ENCODE peak calls at places on chromosomes 16 and 17, in eight cellular contexts. Y is lower leg skin; O is dorsolateral prefrontal cortex; S is choroid plexus epithelial cell; M is cardiac fibroblast; N is pancreas; J is effector memory CD4-positive, alpha-beta T cell; Z is ovary. I is an unnamed sample.

GRCh38 chr17:50122945-50123344 is 7.0 kb downstream of the SAMD14 start:
- DNase-seq in Y (no peak), O (no peak), S (no peak), M (no peak), N (no peak), J (no peak), Z (no peak), I (no peak)

GRCh38 chr16:10611825-10612342 is 31.5 kb upstream of the EMP2 start:
- DNase-seq in Y (no peak), O (no peak), S (no peak), M (no peak), N (no peak), J (no peak), Z (no peak), I (no peak)

GRCh38 chr16:48318630-48319029 is 66.6 kb downstream of the SIAH1 start:
- DNase-seq in Y (no peak), O (no peak), S (peak), M (peak), N (no peak), J (peak), Z (no peak), I (no peak)

GRCh38 chr16:48542020-48542473 is 67.9 kb downstream of the N4BP1 start:
- DNase-seq in Y (peak), O (peak), S (peak), M (peak), N (peak), J (no peak), Z (no peak), I (no peak)

GRCh38 chr16:87653234-87653633 is 50.9 kb downstream of the JPH3 start:
- DNase-seq in Y (no peak), O (no peak), S (peak), M (peak), N (peak), J (no peak), Z (no peak), I (no peak)

GRCh38 chr16:23145186-23145585 is 4.1 kb downstream of the USP31 start:
- DNase-seq in Y (no peak), O (no peak), S (no peak), M (no peak), N (no peak), J (no peak), Z (no peak), I (no peak)

GRCh38 chr17:624341-624860 is 90.2 kb downstream of the VPS53 start:
- DNase-seq in Y (no peak), O (no peak), S (no peak), M (peak), N (no peak), J (no peak), Z (no peak), I (no peak)

GRCh38 chr17:30605523-30605922 is 128.3 kb downstream of the GOSR1 start:
- DNase-seq in Y (peak), O (no peak), S (no peak), M (no peak), N (no peak), J (no peak), Z (no peak), I (no peak)

GRCh38 chr16:19859166-19859565 is 25.5 kb downstream of the GPRC5B start:
- DNase-seq in Y (no peak), O (no peak), S (no peak), M (no peak), N (no peak), J (no peak), Z (no peak), I (no peak)

GRCh38 chr17:63474174-63474913 is 2.5 kb upstream of the ACE start:
- DNase-seq in Y (no peak), O (no peak), S (peak), M (no peak), N (peak), J (no peak), Z (peak), I (no peak)

GRCh38 chr16:79653337-79654000 is 52.9 kb upstream of the MAF start:
- DNase-seq in Y (no peak), O (no peak), S (peak), M (peak), N (peak), J (no peak), Z (peak), I (no peak)

GRCh38 chr17:66564992-66565465 is 262.6 kb downstream of the PRKCA start:
- DNase-seq in Y (no peak), O (no peak), S (peak), M (peak), N (no peak), J (no peak), Z (no peak), I (no peak)

GRCh38 chr17:44389723-44390202 is 314 bp upstream of the ITGA2B start:
- DNase-seq in Y (no peak), O (no peak), S (no peak), M (no peak), N (no peak), J (no peak), Z (no peak), I (no peak)

GRCh38 chr16:15966420-15967222 is 17.2 kb downstream of the ABCC1 start:
- DNase-seq in Y (no peak), O (no peak), S (peak), M (peak), N (no peak), J (no peak), Z (no peak), I (no peak)

GRCh38 chr17:79835953-79836951 is 3.0 kb downstream of the CBX4 start:
- DNase-seq in Y (no peak), O (no peak), S (no peak), M (no peak), N (peak), J (no peak), Z (no peak), I (no peak)

DNA sequence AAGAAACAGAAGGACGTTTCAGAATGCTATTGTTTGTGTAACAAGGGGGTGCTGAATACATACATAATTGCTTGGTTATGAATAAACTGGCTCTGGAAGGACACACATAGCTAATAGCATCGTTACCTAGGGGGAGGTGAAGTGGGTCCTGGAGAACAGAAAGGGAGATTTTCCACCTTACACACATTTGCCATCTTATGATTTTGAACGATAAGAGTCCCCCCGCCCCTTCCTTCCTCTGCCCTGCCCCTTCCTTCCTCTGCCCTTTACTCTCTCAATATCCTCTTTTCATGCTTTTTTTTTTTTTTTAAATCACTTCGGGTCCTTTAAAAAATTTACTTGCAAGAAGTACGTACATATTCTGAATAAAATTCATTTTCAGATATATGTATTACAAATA is 902 bp upstream of the DHRS7B start:
- DNase-seq in Y (no peak), O (no peak), S (no peak), M (no peak), N (no peak), J (peak), Z (no peak), I (no peak)
- H3K4me3 ChIP-seq in Y (no peak), O (peak), S (no peak), M (no peak), N (no peak), J (peak), Z (no peak), I (peak)

DNA sequence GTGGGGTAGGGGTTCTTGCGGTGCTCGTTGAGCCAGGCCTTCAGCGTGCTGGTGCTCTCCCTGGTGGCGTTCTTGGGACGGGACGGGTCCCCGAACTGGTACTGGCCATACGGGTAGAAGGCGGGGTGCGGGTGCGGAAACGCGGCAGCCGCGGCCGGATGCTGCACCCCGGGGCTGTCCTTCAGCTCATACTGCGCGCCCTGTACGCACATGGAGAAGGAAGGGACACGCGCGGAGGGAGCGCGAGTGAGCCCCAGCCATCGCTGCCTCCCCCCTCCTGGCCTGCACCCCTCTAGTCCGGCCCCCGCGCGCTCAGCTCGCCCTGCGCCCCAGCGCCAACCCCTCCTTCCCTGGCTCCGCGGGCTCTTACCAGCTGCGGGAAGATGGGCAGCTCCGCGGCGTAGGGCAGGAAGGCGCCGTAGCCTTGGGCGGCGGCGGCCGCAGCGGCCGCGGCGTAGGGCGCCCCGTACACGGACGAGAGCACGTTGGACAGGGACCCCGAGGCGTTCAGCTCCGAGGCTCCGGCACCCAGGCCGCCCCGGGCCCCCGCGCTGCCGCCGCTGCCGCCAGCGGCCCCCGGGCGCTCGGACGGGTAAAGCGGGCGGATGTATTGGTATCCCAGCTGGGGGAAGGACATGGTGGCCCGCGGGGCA is 1.0 kb downstream of the IRX3 start:
- DNase-seq in Y (peak), O (no peak), S (peak), M (peak), N (peak), J (no peak), Z (no peak), I (no peak)
- H3K4me3 ChIP-seq in Y (peak), O (peak), S (peak), M (peak), N (peak), J (no peak), Z (peak), I (no peak)

DNA sequence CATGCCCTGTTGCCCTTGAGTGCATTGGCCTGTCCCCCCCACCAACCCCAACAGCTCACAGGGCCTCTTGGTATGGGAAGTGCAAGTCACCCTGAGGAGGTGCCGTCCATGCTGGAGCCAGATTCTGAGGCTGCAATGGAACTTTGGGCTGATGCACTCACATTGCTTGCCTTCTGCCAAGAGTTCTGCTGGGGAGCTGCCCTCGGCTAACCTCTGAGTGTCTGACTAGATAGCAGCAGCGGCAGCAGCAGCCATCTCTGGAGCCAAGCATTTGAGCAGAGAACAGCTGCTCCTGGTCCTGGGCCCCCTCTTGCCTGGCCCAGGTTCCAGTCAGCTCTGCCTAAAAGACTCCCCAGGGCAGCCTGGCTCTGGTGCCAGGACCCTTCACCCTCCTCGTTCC is 61.5 kb downstream of the GNAO1 start:
- DNase-seq in Y (no peak), O (no peak), S (no peak), M (no peak), N (no peak), J (no peak), Z (no peak), I (no peak)
- H3K4me3 ChIP-seq in Y (no peak), O (no peak), S (no peak), M (no peak), N (no peak), J (no peak), Z (no peak), I (no peak)

GRCh38 chr17:32445976-32446375 is 1.7 kb downstream of the PSMD11 start:
- DNase-seq in Y (no peak), O (no peak), S (peak), M (peak), N (no peak), J (no peak), Z (no peak), I (no peak)
- H3K4me3 ChIP-seq in Y (no peak), O (peak), S (no peak), M (no peak), N (peak), J (no peak), Z (peak), I (peak)

GRCh38 chr17:55965051-55965450 is 188.2 kb upstream of the ANKFN1 start:
- DNase-seq in Y (no peak), O (no peak), S (no peak), M (no peak), N (no peak), J (no peak), Z (no peak), I (no peak)

GRCh38 chr17:55964191-55964590 is 189.1 kb upstream of the ANKFN1 start:
- DNase-seq in Y (no peak), O (no peak), S (no peak), M (no peak), N (no peak), J (no peak), Z (no peak), I (no peak)

GRCh38 chr17:55969577-55969976 is 183.7 kb upstream of the ANKFN1 start:
- DNase-seq in Y (no peak), O (no peak), S (no peak), M (no peak), N (no peak), J (no peak), Z (no peak), I (no peak)
- H3K4me3 ChIP-seq in Y (no peak), O (no peak), S (no peak), M (no peak), N (no peak), J (no peak), Z (no peak), I (no peak)

GRCh38 chr16:64419832-64420231 is 702.0 kb downstream of the CDH11 start:
- DNase-seq in Y (no peak), O (no peak), S (no peak), M (no peak), N (no peak), J (no peak), Z (no peak), I (no peak)
- H3K4me3 ChIP-seq in Y (no peak), O (no peak), S (no peak), M (no peak), N (no peak), J (no peak), Z (no peak), I (no peak)

GRCh38 chr17:48627242-48627597 is 1.1 kb upstream of the HOXB9 start:
- DNase-seq in Y (no peak), O (no peak), S (no peak), M (no peak), N (no peak), J (no peak), Z (no peak), I (no peak)
- H3K4me3 ChIP-seq in Y (no peak), O (no peak), S (no peak), M (no peak), N (no peak), J (no peak), Z (no peak), I (no peak)

I was measured in GM06990.